ENCODE peak calls at places on chromosome 14, in four cellular contexts. Z is T-helper 9 cell, G is GM23248, L is GM13976. S is an unnamed sample.

GRCh38 chr14:93039649-93040315 is 75.9 kb downstream of the ITPK1 start:
- DNase-seq in Z (no peak), G (no peak), L (no peak), S (no peak)

GRCh38 chr14:60561845-60562746 is 53.1 kb downstream of the SIX6 start:
- DNase-seq in Z (no peak), G (peak; percentile 93), L (peak; percentile 42), S (peak; percentile 19)

GRCh38 chr14:95167177-95167576 is 9.8 kb upstream of the DICER1 start:
- DNase-seq in Z (no peak), G (no peak), L (no peak), S (no peak)

GRCh38 chr14:67819563-67820411 is at the start of gene RAD51B:
- DNase-seq in Z (peak; percentile 82), G (peak; percentile 92), L (peak; percentile 85), S (peak; percentile 77)

GRCh38 chr14:61418749-61419148 is 97.4 kb downstream of the PRKCH start:
- DNase-seq in Z (no peak), G (no peak), L (no peak), S (no peak)

GRCh38 chr14:39417014-39417413 is 15.2 kb downstream of the FBXO33 start:
- DNase-seq in Z (no peak), G (peak; percentile 50), L (no peak), S (no peak)

GRCh38 chr14:95047754-95048153 is 109.6 kb downstream of the DICER1 start:
- DNase-seq in Z (no peak), G (no peak), L (no peak), S (no peak)

GRCh38 chr14:21385170-21385904 is 1.5 kb upstream of the SUPT16H start:
- DNase-seq in Z (no peak), G (no peak), L (peak; percentile 56), S (no peak)

GRCh38 chr14:73789996-73790581 is 61.5 kb upstream of the PTGR2 start:
- DNase-seq in Z (no peak), G (peak; percentile 98), L (no peak), S (no peak)

GRCh38 chr14:66910306-66910705 is 278.9 kb upstream of the GARIN2 start:
- DNase-seq in Z (no peak), G (peak; percentile 16), L (no peak), S (no peak)

GRCh38 chr14:79584679-79585078 is 626.6 kb downstream of the DIO2 start:
- DNase-seq in Z (no peak), G (peak; percentile 74), L (no peak), S (no peak)

GRCh38 chr14:100882026-100882967 is 21.2 kb downstream of the RTL1 start:
- DNase-seq in Z (no peak), G (no peak), L (no peak), S (no peak)

GRCh38 chr14:88256997-88257755 is 65.9 kb downstream of the KCNK10 start:
- DNase-seq in Z (no peak), G (no peak), L (no peak), S (no peak)

GRCh38 chr14:71320734-71321555 is 413.7 kb downstream of the PCNX1 start:
- DNase-seq in Z (peak; percentile 51), G (peak; percentile 88), L (peak; percentile 76), S (no peak)

GRCh38 chr14:52640137-52640536 is 55.2 kb downstream of the ERO1A start:
- DNase-seq in Z (no peak), G (no peak), L (no peak), S (no peak)

GRCh38 chr14:53714495-53715389 is 241.9 kb downstream of the BMP4 start:
- DNase-seq in Z (no peak), G (no peak), L (no peak), S (no peak)

GRCh38 chr14:90495357-90496276 is 98.8 kb downstream of the CALM1 start:
- DNase-seq in Z (peak; percentile 33), G (peak; percentile 75), L (peak; percentile 83), S (no peak)

GRCh38 chr14:65019944-65020566 is 33.4 kb downstream of the FNTB start:
- DNase-seq in Z (no peak), G (peak; percentile 84), L (peak; percentile 62), S (no peak)

GRCh38 chr14:67674139-67674479 is 323 bp downstream of the VTI1B start:
- DNase-seq in Z (peak; percentile 57), G (peak; percentile 83), L (peak; percentile 69), S (no peak)

GRCh38 chr14:99454246-99454645 is 26.4 kb downstream of the SETD3 start:
- DNase-seq in Z (no peak), G (peak; percentile 21), L (no peak), S (no peak)

GRCh38 chr14:90301580-90302181 is 30.1 kb downstream of the NRDE2 start:
- DNase-seq in Z (no peak), G (peak; percentile 66), L (no peak), S (no peak)

S was measured in GM12878.